ENCODE peak calls at places on chromosomes 12 and 14, in four cellular contexts. R, Y, K and V are unnamed samples.

GRCh38 chr14:103123128-103123633 is at the start of gene TNFAIP2:
- DNase-seq in R (no peak), Y (no peak), K (no peak), V (peak; percentile 74)

GRCh38 chr12:47882796-47883546 is 21.8 kb downstream of the VDR start:
- DNase-seq in R (peak; percentile 70), Y (no peak), K (no peak), V (peak; percentile 75)

GRCh38 chr14:43105305-43105704 is 1401.8 kb downstream of the FSCB start:
- DNase-seq in R (no peak), Y (no peak), K (no peak), V (no peak)

GRCh38 chr14:103483600-103483999 is 39.0 kb downstream of the CKB start:
- DNase-seq in R (no peak), Y (peak; percentile 68), K (no peak), V (no peak)

GRCh38 chr14:68167019-68167716 is 347.6 kb downstream of the RAD51B start:
- DNase-seq in R (no peak), Y (no peak), K (no peak), V (no peak)

GRCh38 chr12:56258068-56258819 is at the start of gene ANKRD52:
- DNase-seq in R (peak; percentile 88), Y (peak; percentile 70), K (peak; percentile 71), V (peak; percentile 97)

GRCh38 chr12:71671816-71672215 is 7.7 kb downstream of the THAP2 start:
- DNase-seq in R (no peak), Y (no peak), K (no peak), V (no peak)

GRCh38 chr12:6960291-6961277 is 9.4 kb downstream of the PTPN6 start:
- DNase-seq in R (peak; percentile 77), Y (peak; percentile 48), K (no peak), V (peak; percentile 68)

GRCh38 chr12:64534672-64535199 is 75.6 kb upstream of the RASSF3 start:
- DNase-seq in R (no peak), Y (no peak), K (no peak), V (no peak)

GRCh38 chr12:123267991-123268843 is 3.4 kb downstream of the CDK2AP1 start:
- DNase-seq in R (no peak), Y (no peak), K (no peak), V (no peak)

GRCh38 chr14:62308316-62308715 is 546.1 kb downstream of the SNAPC1 start:
- DNase-seq in R (no peak), Y (no peak), K (no peak), V (no peak)

GRCh38 chr12:4809013-4809448 is 88.8 kb downstream of the GALNT8 start:
- DNase-seq in R (peak; percentile 67), Y (no peak), K (peak; percentile 65), V (peak; percentile 61)

GRCh38 chr12:13241833-13242232 is 45.3 kb downstream of the EMP1 start:
- DNase-seq in R (no peak), Y (no peak), K (no peak), V (no peak)

GRCh38 chr12:13587721-13588389 is 391.3 kb downstream of the EMP1 start:
- DNase-seq in R (no peak), Y (no peak), K (no peak), V (no peak)

GRCh38 chr14:94636744-94637412 is 24.7 kb downstream of the SERPINA3 start:
- DNase-seq in R (no peak), Y (peak; percentile 40), K (no peak), V (no peak)

GRCh38 chr12:46164186-46164585 is 104.7 kb downstream of the SLC38A1 start:
- DNase-seq in R (no peak), Y (no peak), K (no peak), V (no peak)

GRCh38 chr12:94534278-94534677 is 74.6 kb upstream of the CEP83 start:
- DNase-seq in R (no peak), Y (no peak), K (no peak), V (no peak)

GRCh38 chr12:116539361-116539771 is 19.8 kb upstream of the MAP1LC3B2 start:
- DNase-seq in R (no peak), Y (peak; percentile 50), K (no peak), V (no peak)

GRCh38 chr12:57522887-57523705 is 472 bp downstream of the MBD6 start:
- DNase-seq in R (no peak), Y (peak; percentile 68), K (peak; percentile 37), V (no peak)

GRCh38 chr12:123790901-123791486 is 28.9 kb downstream of the DNAH10 start:
- DNase-seq in R (no peak), Y (no peak), K (no peak), V (no peak)

GRCh38 chr14:74649167-74649566 is 37.1 kb upstream of the LTBP2 start:
- DNase-seq in R (no peak), Y (no peak), K (no peak), V (no peak)

GRCh38 chr12:91173139-91173538 is 9.5 kb downstream of the DCN start:
- DNase-seq in R (no peak), Y (no peak), K (no peak), V (no peak)

GRCh38 chr14:104691546-104692260 is 2.3 kb downstream of the INF2 start:
- DNase-seq in R (no peak), Y (no peak), K (no peak), V (no peak)

GRCh38 chr12:125332900-125333299 is 267.7 kb downstream of the AACS start:
- DNase-seq in R (no peak), Y (no peak), K (no peak), V (no peak)

GRCh38 chr14:101500681-101501080 is 60.6 kb upstream of the DIO3 start:
- DNase-seq in R (no peak), Y (no peak), K (no peak), V (no peak)

GRCh38 chr12:1630827-1631591 is 2.0 kb downstream of the WNT5B start:
- DNase-seq in R (no peak), Y (no peak), K (no peak), V (no peak)
- TF ChIP-seq CTCF in R (no peak), Y (no peak), K (peak; percentile 9), V (no peak)

DNA sequence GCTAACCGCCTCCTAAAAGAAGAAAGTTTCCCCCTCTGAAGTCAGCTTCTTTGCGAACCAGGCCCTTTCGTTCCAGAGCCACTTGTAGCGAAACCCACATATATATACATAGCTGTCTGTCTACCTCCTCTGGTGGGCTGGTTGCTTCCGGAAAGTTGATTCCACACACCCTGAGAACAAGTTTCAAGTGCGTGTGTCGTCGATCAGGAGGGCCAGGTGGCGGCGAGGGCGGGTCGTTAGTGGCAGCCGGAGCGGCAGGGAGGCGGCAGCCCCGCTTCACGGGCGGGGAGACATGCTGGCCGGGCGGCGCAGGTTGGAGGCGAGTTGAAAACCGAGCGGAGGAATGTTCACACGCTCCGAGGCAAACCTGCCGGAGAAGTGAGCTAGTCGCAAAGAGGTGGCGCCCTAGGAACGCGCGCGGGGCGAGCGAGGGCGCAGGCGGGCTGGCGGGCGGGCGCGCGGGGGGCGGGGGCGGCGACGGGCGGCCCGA is 2.6 kb downstream of the PTHLH start:
- DNase-seq in R (peak; percentile 79), Y (peak; percentile 61), K (peak; percentile 78), V (peak; percentile 79)
- TF ChIP-seq CTCF in R (peak; percentile 22), Y (no peak), K (no peak), V (peak; percentile 38)

GRCh38 chr12:18221726-18222125 is 39.6 kb upstream of the PIK3C2G start:
- DNase-seq in R (no peak), Y (no peak), K (no peak), V (no peak)

GRCh38 chr12:18222699-18223098 is 38.6 kb upstream of the PIK3C2G start:
- DNase-seq in R (no peak), Y (no peak), K (no peak), V (no peak)

DNA sequence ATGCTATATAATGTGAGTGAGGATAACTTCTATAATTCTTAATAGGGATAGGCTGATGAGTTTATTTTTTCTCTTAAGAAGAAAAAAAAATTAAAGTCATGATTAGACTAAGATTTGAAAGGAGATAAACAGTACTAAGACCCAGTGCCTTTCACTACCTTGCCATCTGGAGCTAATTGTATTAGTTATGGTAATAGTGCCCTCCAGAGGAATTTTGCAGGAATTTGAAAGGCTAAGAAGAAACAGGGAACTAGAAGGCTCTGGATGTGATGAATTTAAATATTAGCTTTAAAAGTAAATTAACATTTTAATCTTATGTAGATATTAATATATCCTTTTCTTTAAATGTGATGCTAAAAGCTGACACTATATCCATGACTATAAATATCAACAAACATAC is 36.6 kb upstream of the PIK3C2G start:
- DNase-seq in R (no peak), Y (peak; percentile 71), K (no peak), V (peak; percentile 26)
- TF ChIP-seq CTCF in R (peak; percentile 24), Y (peak; percentile 67), K (peak; percentile 80), V (peak; percentile 26)

GRCh38 chr12:105502426-105502930 is 172.0 kb downstream of the C12orf75 start:
- DNase-seq in R (no peak), Y (no peak), K (no peak), V (no peak)

GRCh38 chr12:105506678-105507310 is 176.3 kb downstream of the C12orf75 start:
- DNase-seq in R (no peak), Y (no peak), K (no peak), V (no peak)

GRCh38 chr12:105508096-105508495 is 177.6 kb downstream of the C12orf75 start:
- DNase-seq in R (no peak), Y (no peak), K (no peak), V (no peak)

GRCh38 chr12:105507311-105508035 is 177.0 kb downstream of the C12orf75 start:
- DNase-seq in R (no peak), Y (peak; percentile 56), K (no peak), V (no peak)

GRCh38 chr12:105504286-105504685 is 173.8 kb downstream of the C12orf75 start:
- DNase-seq in R (no peak), Y (no peak), K (no peak), V (no peak)
- TF ChIP-seq CTCF in R (peak; percentile 38), Y (no peak), K (no peak), V (peak; percentile 7)

DNA sequence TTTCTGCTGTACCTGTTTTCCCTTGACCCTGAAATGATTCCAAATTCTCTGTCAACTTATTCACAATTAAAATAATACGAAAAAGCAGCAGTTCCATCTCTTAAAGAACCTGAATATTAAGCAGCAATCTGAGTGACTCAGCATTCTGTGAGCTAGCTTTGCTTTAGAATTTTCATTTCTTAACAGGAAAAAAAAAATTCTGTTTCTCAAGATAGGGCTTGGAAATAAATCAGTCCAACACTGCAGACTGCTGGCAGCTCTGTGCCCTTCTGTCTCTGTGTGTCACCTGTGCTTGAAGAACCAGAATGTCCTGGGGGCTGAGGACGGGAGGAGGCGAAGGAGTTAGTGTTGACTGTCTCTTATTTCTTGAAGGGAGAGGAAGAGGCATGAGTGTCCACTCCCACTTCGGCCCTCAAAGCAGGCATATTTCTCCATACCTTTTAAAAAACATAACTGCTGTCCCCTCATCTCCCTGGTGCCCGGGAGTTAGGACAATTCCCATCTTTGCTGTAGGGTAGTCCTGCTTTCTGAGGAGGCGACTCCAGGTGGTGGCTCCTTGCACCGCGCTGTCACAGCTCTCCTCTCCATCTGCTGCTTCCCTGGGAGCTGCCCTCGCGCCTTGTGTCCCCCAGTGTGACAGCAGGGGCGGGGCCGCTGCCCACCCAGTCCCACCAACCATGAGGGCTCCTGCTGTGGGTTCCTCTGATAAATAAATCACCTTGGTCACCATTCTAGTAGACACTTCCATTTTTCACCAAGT is 203.1 kb downstream of the CALM1 start:
- DNase-seq in R (no peak), Y (peak; percentile 48), K (no peak), V (no peak)
- TF ChIP-seq CTCF in R (no peak), Y (peak; percentile 13), K (peak; percentile 16), V (no peak)

GRCh38 chr14:64764641-64765520 is 60.7 kb downstream of the PLEKHG3 start:
- DNase-seq in R (peak; percentile 56), Y (peak; percentile 80), K (peak; percentile 70), V (peak; percentile 90)
- TF ChIP-seq CTCF in R (peak; percentile 95), Y (peak; percentile 93), K (peak; percentile 90), V (peak; percentile 94)

GRCh38 chr14:37251778-37252177 is 54.0 kb downstream of the MIPOL1 start:
- DNase-seq in R (no peak), Y (no peak), K (no peak), V (no peak)
- TF ChIP-seq CTCF in R (no peak), Y (no peak), K (peak; percentile 56), V (no peak)

GRCh38 chr14:50062438-50063039 is 53.8 kb downstream of the VCPKMT start:
- DNase-seq in R (no peak), Y (peak; percentile 73), K (no peak), V (peak; percentile 64)
- TF ChIP-seq CTCF in R (peak; percentile 24), Y (no peak), K (no peak), V (no peak)